ENCODE peak calls at places on chromosome 1, in eight cellular contexts. B is osteocyte; Z is RWPE2; C is OCI-M1; D is CD8-positive, alpha-beta T cell; X is choroid plexus epithelial cell; F is NCI-H1417; P is D721Med. V is an unnamed sample.

GRCh38 chr1:175138579-175138978 is 54.0 kb downstream of the KIAA0040 start:
- DNase-seq in P (no peak), X (no peak), F (no peak), B (no peak), D (no peak), Z (no peak), C (no peak), V (no peak)

GRCh38 chr1:243275316-243275715 is 19.5 kb downstream of the SDCCAG8 start:
- DNase-seq in X (no peak), C (no peak), Z (no peak), D (no peak), P (no peak), B (no peak), F (no peak), V (no peak)

GRCh38 chr1:173861731-173862145 is 6.1 kb downstream of the GAS5 start:
- DNase-seq in C (no peak), X (no peak), F (no peak), D (no peak), Z (no peak), P (no peak), B (no peak), V (no peak)

GRCh38 chr1:245327842-245328241 is 173.1 kb downstream of the KIF26B start:
- DNase-seq in X (no peak), Z (no peak), P (no peak), C (no peak), D (no peak), F (no peak), B (no peak), V (no peak)

GRCh38 chr1:117093870-117094621 is 27.5 kb downstream of the TRIM45 start:
- DNase-seq in B (no peak), D (no peak), P (no peak), Z (no peak), C (peak; percentile 6), X (peak; percentile 90), F (peak; percentile 88), V (no peak)

GRCh38 chr1:54100500-54100899 is 47.1 kb downstream of the TCEANC2 start:
- DNase-seq in X (no peak), Z (no peak), F (no peak), C (no peak), B (no peak), P (no peak), D (no peak), V (no peak)

GRCh38 chr1:20165522-20165951 is 20.4 kb upstream of the UBXN10 start:
- DNase-seq in B (no peak), Z (no peak), X (peak; percentile 19), C (peak; percentile 61), F (no peak), D (no peak), P (no peak), V (no peak)

GRCh38 chr1:109509176-109510134 is at the start of gene AMIGO1:
- DNase-seq in C (no peak), P (peak; percentile 82), X (peak; percentile 26), Z (no peak), D (peak; percentile 68), B (no peak), F (peak; percentile 69), V (no peak)

GRCh38 chr1:22831729-22832413 is 121.2 kb downstream of the EPHB2 start:
- DNase-seq in B (no peak), X (peak; percentile 66), F (no peak), C (peak; percentile 10), Z (peak; percentile 93), P (no peak), D (no peak), V (no peak)

GRCh38 chr1:43274125-43274803 is 4.5 kb downstream of the TMEM125 start:
- DNase-seq in B (no peak), C (peak; percentile 31), P (peak; percentile 3), F (peak; percentile 9), D (peak; percentile 9), Z (peak; percentile 55), X (peak; percentile 56), V (no peak)

GRCh38 chr1:246261641-246262040 is 245.4 kb downstream of the SMYD3 start:
- DNase-seq in D (no peak), F (no peak), B (no peak), Z (no peak), X (peak; percentile 36), P (no peak), C (peak; percentile 63), V (no peak)